ENCODE peak calls at places on chromosome 7, in eight cellular contexts. One of them, this sample, is unnamed.

GRCh38 chr7:23114854-23115253 is 9.3 kb downstream of the KLHL7 start:
- DNase-seq in HTR-8/SVneo: no peak
- DNase-seq in SW480: no peak
- DNase-seq in H7: no peak
- DNase-seq in CD8-positive, alpha-beta memory T cell: no peak
- DNase-seq in GM20000: no peak
- DNase-seq in GM04503: no peak
- DNase-seq in NCI-H187: no peak
- DNase-seq in this sample: no peak

GRCh38 chr7:135755351-135755753 is 6.7 kb upstream of the FAM180A start:
- DNase-seq in HTR-8/SVneo: no peak
- DNase-seq in SW480: no peak
- DNase-seq in H7: no peak
- DNase-seq in CD8-positive, alpha-beta memory T cell: no peak
- DNase-seq in GM20000: no peak
- DNase-seq in GM04503: no peak
- DNase-seq in NCI-H187: no peak
- DNase-seq in this sample: no peak

GRCh38 chr7:139539231-139539630 is 15.7 kb downstream of the CLEC2L start:
- DNase-seq in HTR-8/SVneo: no peak
- DNase-seq in SW480: no peak
- DNase-seq in H7: no peak
- DNase-seq in CD8-positive, alpha-beta memory T cell: no peak
- DNase-seq in GM20000: no peak
- DNase-seq in GM04503: no peak
- DNase-seq in NCI-H187: no peak
- DNase-seq in this sample: no peak

GRCh38 chr7:67738-68395 is 124.5 kb upstream of the FAM20C start:
- DNase-seq in HTR-8/SVneo: peak
- DNase-seq in SW480: no peak
- DNase-seq in H7: peak
- DNase-seq in CD8-positive, alpha-beta memory T cell: no peak
- DNase-seq in GM20000: no peak
- DNase-seq in GM04503: no peak
- DNase-seq in NCI-H187: no peak
- DNase-seq in this sample: no peak

GRCh38 chr7:30869794-30870491 is 41.7 kb upstream of the AQP1 start:
- DNase-seq in HTR-8/SVneo: no peak
- DNase-seq in SW480: no peak
- DNase-seq in H7: no peak
- DNase-seq in CD8-positive, alpha-beta memory T cell: no peak
- DNase-seq in GM20000: no peak
- DNase-seq in GM04503: no peak
- DNase-seq in NCI-H187: peak
- DNase-seq in this sample: no peak

GRCh38 chr7:1114088-1114487 is 26.2 kb downstream of the GPER1 start:
- DNase-seq in HTR-8/SVneo: no peak
- DNase-seq in SW480: no peak
- DNase-seq in H7: no peak
- DNase-seq in CD8-positive, alpha-beta memory T cell: no peak
- DNase-seq in GM20000: no peak
- DNase-seq in GM04503: no peak
- DNase-seq in NCI-H187: no peak
- DNase-seq in this sample: no peak

GRCh38 chr7:121797283-121798037 is 75.5 kb upstream of the PTPRZ1 start:
- DNase-seq in HTR-8/SVneo: no peak
- DNase-seq in SW480: no peak
- DNase-seq in H7: peak
- DNase-seq in CD8-positive, alpha-beta memory T cell: no peak
- DNase-seq in GM20000: no peak
- DNase-seq in GM04503: no peak
- DNase-seq in NCI-H187: no peak
- DNase-seq in this sample: no peak

GRCh38 chr7:143929224-143929920 is 5.7 kb upstream of the OR2F2 start:
- DNase-seq in HTR-8/SVneo: no peak
- DNase-seq in SW480: peak
- DNase-seq in H7: no peak
- DNase-seq in CD8-positive, alpha-beta memory T cell: no peak
- DNase-seq in GM20000: no peak
- DNase-seq in GM04503: no peak
- DNase-seq in NCI-H187: no peak
- DNase-seq in this sample: no peak

GRCh38 chr7:7018290-7018689 is 164.1 kb upstream of the C1GALT1 start:
- DNase-seq in HTR-8/SVneo: no peak
- DNase-seq in SW480: no peak
- DNase-seq in H7: no peak
- DNase-seq in CD8-positive, alpha-beta memory T cell: no peak
- DNase-seq in GM20000: no peak
- DNase-seq in GM04503: no peak
- DNase-seq in NCI-H187: no peak
- DNase-seq in this sample: no peak

GRCh38 chr7:111796671-111797070 is 234.4 kb upstream of the IMMP2L start:
- DNase-seq in HTR-8/SVneo: no peak
- DNase-seq in SW480: no peak
- DNase-seq in H7: no peak
- DNase-seq in CD8-positive, alpha-beta memory T cell: no peak
- DNase-seq in GM20000: no peak
- DNase-seq in GM04503: no peak
- DNase-seq in NCI-H187: no peak
- DNase-seq in this sample: no peak

GRCh38 chr7:107264723-107265122 is 95.9 kb downstream of the HBP1 start:
- DNase-seq in HTR-8/SVneo: no peak
- DNase-seq in SW480: no peak
- DNase-seq in H7: no peak
- DNase-seq in CD8-positive, alpha-beta memory T cell: no peak
- DNase-seq in GM20000: no peak
- DNase-seq in GM04503: no peak
- DNase-seq in NCI-H187: no peak
- DNase-seq in this sample: no peak

GRCh38 chr7:137390076-137390475 is 46.5 kb upstream of the PTN start:
- DNase-seq in HTR-8/SVneo: no peak
- DNase-seq in SW480: no peak
- DNase-seq in H7: no peak
- DNase-seq in CD8-positive, alpha-beta memory T cell: no peak
- DNase-seq in GM20000: no peak
- DNase-seq in GM04503: no peak
- DNase-seq in NCI-H187: no peak
- DNase-seq in this sample: no peak

GRCh38 chr7:21941570-21942224 is 4.0 kb downstream of the CDCA7L start:
- DNase-seq in HTR-8/SVneo: no peak
- DNase-seq in SW480: no peak
- DNase-seq in H7: no peak
- DNase-seq in CD8-positive, alpha-beta memory T cell: no peak
- DNase-seq in GM20000: peak
- DNase-seq in GM04503: peak
- DNase-seq in NCI-H187: no peak
- DNase-seq in this sample: peak

GRCh38 chr7:66162622-66163021 is 42.5 kb upstream of the TPST1 start:
- DNase-seq in HTR-8/SVneo: no peak
- DNase-seq in SW480: no peak
- DNase-seq in H7: no peak
- DNase-seq in CD8-positive, alpha-beta memory T cell: no peak
- DNase-seq in GM20000: no peak
- DNase-seq in GM04503: no peak
- DNase-seq in NCI-H187: no peak
- DNase-seq in this sample: no peak

GRCh38 chr7:77427996-77428603 is 12.0 kb upstream of the GSAP start:
- DNase-seq in HTR-8/SVneo: no peak
- DNase-seq in SW480: peak
- DNase-seq in H7: no peak
- DNase-seq in CD8-positive, alpha-beta memory T cell: peak
- DNase-seq in GM20000: no peak
- DNase-seq in GM04503: no peak
- DNase-seq in NCI-H187: no peak
- DNase-seq in this sample: no peak

GRCh38 chr7:106855540-106856132 is 9.4 kb upstream of the PIK3CG start:
- DNase-seq in HTR-8/SVneo: no peak
- DNase-seq in SW480: no peak
- DNase-seq in H7: no peak
- DNase-seq in CD8-positive, alpha-beta memory T cell: no peak
- DNase-seq in GM20000: no peak
- DNase-seq in GM04503: no peak
- DNase-seq in NCI-H187: no peak
- DNase-seq in this sample: no peak

GRCh38 chr7:18558503-18558902 is 63.0 kb downstream of the HDAC9 start:
- DNase-seq in HTR-8/SVneo: no peak
- DNase-seq in SW480: no peak
- DNase-seq in H7: no peak
- DNase-seq in CD8-positive, alpha-beta memory T cell: no peak
- DNase-seq in GM20000: no peak
- DNase-seq in GM04503: no peak
- DNase-seq in NCI-H187: no peak
- DNase-seq in this sample: no peak

GRCh38 chr7:69624842-69625637 is 26.8 kb downstream of the AUTS2 start:
- DNase-seq in HTR-8/SVneo: no peak
- DNase-seq in SW480: no peak
- DNase-seq in H7: peak
- DNase-seq in CD8-positive, alpha-beta memory T cell: no peak
- DNase-seq in GM20000: no peak
- DNase-seq in GM04503: no peak
- DNase-seq in NCI-H187: no peak
- DNase-seq in this sample: no peak

GRCh38 chr7:154324196-154324595 is 272.0 kb downstream of the DPP6 start:
- DNase-seq in HTR-8/SVneo: no peak
- DNase-seq in SW480: no peak
- DNase-seq in H7: no peak
- DNase-seq in CD8-positive, alpha-beta memory T cell: no peak
- DNase-seq in GM20000: no peak
- DNase-seq in GM04503: no peak
- DNase-seq in NCI-H187: no peak
- DNase-seq in this sample: no peak

GRCh38 chr7:139725843-139726484 is 51.8 kb downstream of the HIPK2 start:
- DNase-seq in HTR-8/SVneo: no peak
- DNase-seq in SW480: no peak
- DNase-seq in H7: no peak
- DNase-seq in CD8-positive, alpha-beta memory T cell: no peak
- DNase-seq in GM20000: no peak
- DNase-seq in GM04503: no peak
- DNase-seq in NCI-H187: no peak
- DNase-seq in this sample: no peak

GRCh38 chr7:149071641-149072437 is 18.7 kb downstream of the ZNF786 start:
- DNase-seq in HTR-8/SVneo: no peak
- DNase-seq in SW480: no peak
- DNase-seq in H7: peak
- DNase-seq in CD8-positive, alpha-beta memory T cell: peak
- DNase-seq in GM20000: peak
- DNase-seq in GM04503: no peak
- DNase-seq in NCI-H187: no peak
- DNase-seq in this sample: no peak

GRCh38 chr7:83794834-83795233 is 145.9 kb upstream of the SEMA3E start:
- DNase-seq in HTR-8/SVneo: no peak
- DNase-seq in SW480: peak
- DNase-seq in H7: no peak
- DNase-seq in CD8-positive, alpha-beta memory T cell: no peak
- DNase-seq in GM20000: no peak
- DNase-seq in GM04503: no peak
- DNase-seq in NCI-H187: no peak
- DNase-seq in this sample: no peak

GRCh38 chr7:69564454-69565417 is 33.5 kb upstream of the AUTS2 start:
- DNase-seq in HTR-8/SVneo: peak
- DNase-seq in SW480: no peak
- DNase-seq in H7: no peak
- DNase-seq in CD8-positive, alpha-beta memory T cell: no peak
- DNase-seq in GM20000: no peak
- DNase-seq in GM04503: peak
- DNase-seq in NCI-H187: peak
- DNase-seq in this sample: no peak

GRCh38 chr7:72017756-72018155 is 394.4 kb downstream of the CALN1 start:
- DNase-seq in HTR-8/SVneo: no peak
- DNase-seq in SW480: no peak
- DNase-seq in H7: no peak
- DNase-seq in CD8-positive, alpha-beta memory T cell: no peak
- DNase-seq in GM20000: no peak
- DNase-seq in GM04503: no peak
- DNase-seq in NCI-H187: no peak
- DNase-seq in this sample: no peak

GRCh38 chr7:42494199-42494710 is 257.2 kb upstream of the GLI3 start:
- DNase-seq in HTR-8/SVneo: no peak
- DNase-seq in SW480: no peak
- DNase-seq in H7: no peak
- DNase-seq in CD8-positive, alpha-beta memory T cell: no peak
- DNase-seq in GM20000: no peak
- DNase-seq in GM04503: no peak
- DNase-seq in NCI-H187: no peak
- DNase-seq in this sample: no peak

This sample was measured in LoVo.